ENCODE peak calls at places on chromosomes 3 and 15, in seven cellular contexts. One of them, this sample, is unnamed.

GRCh38 chr3:29245441-29245840 is 35.4 kb upstream of the RBMS3 start:
- DNase-seq in A549: no peak
- DNase-seq in activated naive CD4-positive, alpha-beta T cell treated with anti-CD3 and anti-CD28 coated beads for 36 hours: no peak
- DNase-seq in RPMI8226: no peak
- DNase-seq in fibroblast of pulmonary artery: no peak
- DNase-seq in Caki2: no peak
- DNase-seq in nucleus accumbens: no peak
- DNase-seq in this sample: no peak

GRCh38 chr3:187101184-187102072 is 37.9 kb downstream of the RPL39L start:
- DNase-seq in A549: peak; percentile 8
- DNase-seq in activated naive CD4-positive, alpha-beta T cell treated with anti-CD3 and anti-CD28 coated beads for 36 hours: peak; percentile 67
- DNase-seq in RPMI8226: peak; percentile 92
- DNase-seq in fibroblast of pulmonary artery: peak; percentile 90
- DNase-seq in Caki2: peak; percentile 15
- DNase-seq in nucleus accumbens: no peak
- DNase-seq in this sample: peak; percentile 23

GRCh38 chr3:65006300-65006739 is 318.5 kb upstream of the ADAMTS9 start:
- DNase-seq in A549: no peak
- DNase-seq in activated naive CD4-positive, alpha-beta T cell treated with anti-CD3 and anti-CD28 coated beads for 36 hours: no peak
- DNase-seq in RPMI8226: no peak
- DNase-seq in fibroblast of pulmonary artery: peak; percentile 60
- DNase-seq in Caki2: no peak
- DNase-seq in nucleus accumbens: no peak
- DNase-seq in this sample: no peak

GRCh38 chr3:77726509-77726908 is 686.6 kb downstream of the ROBO2 start:
- DNase-seq in A549: no peak
- DNase-seq in activated naive CD4-positive, alpha-beta T cell treated with anti-CD3 and anti-CD28 coated beads for 36 hours: no peak
- DNase-seq in RPMI8226: no peak
- DNase-seq in fibroblast of pulmonary artery: no peak
- DNase-seq in Caki2: no peak
- DNase-seq in nucleus accumbens: no peak
- DNase-seq in this sample: no peak

GRCh38 chr3:171791695-171792082 is 18.6 kb downstream of the PLD1 start:
- DNase-seq in A549: no peak
- DNase-seq in activated naive CD4-positive, alpha-beta T cell treated with anti-CD3 and anti-CD28 coated beads for 36 hours: no peak
- DNase-seq in RPMI8226: no peak
- DNase-seq in fibroblast of pulmonary artery: peak; percentile 94
- DNase-seq in Caki2: peak; percentile 60
- DNase-seq in nucleus accumbens: no peak
- DNase-seq in this sample: no peak

GRCh38 chr15:69802432-69802831 is 295.3 kb downstream of the TLE3 start:
- DNase-seq in A549: no peak
- DNase-seq in activated naive CD4-positive, alpha-beta T cell treated with anti-CD3 and anti-CD28 coated beads for 36 hours: no peak
- DNase-seq in RPMI8226: no peak
- DNase-seq in fibroblast of pulmonary artery: no peak
- DNase-seq in Caki2: no peak
- DNase-seq in nucleus accumbens: no peak
- DNase-seq in this sample: no peak

GRCh38 chr3:179148446-179149238 is 485 bp downstream of the PIK3CA start:
- DNase-seq in A549: peak; percentile 5
- DNase-seq in activated naive CD4-positive, alpha-beta T cell treated with anti-CD3 and anti-CD28 coated beads for 36 hours: peak; percentile 64
- DNase-seq in RPMI8226: peak; percentile 74
- DNase-seq in fibroblast of pulmonary artery: peak; percentile 41
- DNase-seq in Caki2: peak; percentile 75
- DNase-seq in nucleus accumbens: peak; percentile 14
- DNase-seq in this sample: peak; percentile 29

GRCh38 chr3:52453496-52454234 is at the start of gene TNNC1:
- DNase-seq in A549: no peak
- DNase-seq in activated naive CD4-positive, alpha-beta T cell treated with anti-CD3 and anti-CD28 coated beads for 36 hours: no peak
- DNase-seq in RPMI8226: no peak
- DNase-seq in fibroblast of pulmonary artery: no peak
- DNase-seq in Caki2: no peak
- DNase-seq in nucleus accumbens: no peak
- DNase-seq in this sample: no peak

GRCh38 chr3:60752800-60753199 is 498.5 kb downstream of the FHIT start:
- DNase-seq in A549: no peak
- DNase-seq in activated naive CD4-positive, alpha-beta T cell treated with anti-CD3 and anti-CD28 coated beads for 36 hours: no peak
- DNase-seq in RPMI8226: no peak
- DNase-seq in fibroblast of pulmonary artery: no peak
- DNase-seq in Caki2: no peak
- DNase-seq in nucleus accumbens: no peak
- DNase-seq in this sample: no peak

GRCh38 chr3:37712918-37713819 is 148.5 kb upstream of the CTDSPL start:
- DNase-seq in A549: no peak
- DNase-seq in activated naive CD4-positive, alpha-beta T cell treated with anti-CD3 and anti-CD28 coated beads for 36 hours: no peak
- DNase-seq in RPMI8226: no peak
- DNase-seq in fibroblast of pulmonary artery: peak; percentile 44
- DNase-seq in Caki2: peak; percentile 23
- DNase-seq in nucleus accumbens: no peak
- DNase-seq in this sample: no peak

GRCh38 chr15:60179786-60180391 is 175.8 kb downstream of the FOXB1 start:
- DNase-seq in A549: peak; percentile 50
- DNase-seq in activated naive CD4-positive, alpha-beta T cell treated with anti-CD3 and anti-CD28 coated beads for 36 hours: peak; percentile 49
- DNase-seq in RPMI8226: peak; percentile 47
- DNase-seq in fibroblast of pulmonary artery: peak; percentile 76
- DNase-seq in Caki2: peak; percentile 2
- DNase-seq in nucleus accumbens: no peak
- DNase-seq in this sample: no peak

GRCh38 chr15:69854521-69855171 is 243.1 kb downstream of the TLE3 start:
- DNase-seq in A549: no peak
- DNase-seq in activated naive CD4-positive, alpha-beta T cell treated with anti-CD3 and anti-CD28 coated beads for 36 hours: no peak
- DNase-seq in RPMI8226: no peak
- DNase-seq in fibroblast of pulmonary artery: peak; percentile 95
- DNase-seq in Caki2: peak; percentile 63
- DNase-seq in nucleus accumbens: no peak
- DNase-seq in this sample: no peak

GRCh38 chr15:29820802-29821160 is 1.5 kb downstream of the TJP1 start:
- DNase-seq in A549: no peak
- DNase-seq in activated naive CD4-positive, alpha-beta T cell treated with anti-CD3 and anti-CD28 coated beads for 36 hours: no peak
- DNase-seq in RPMI8226: no peak
- DNase-seq in fibroblast of pulmonary artery: no peak
- DNase-seq in Caki2: peak; percentile 30
- DNase-seq in nucleus accumbens: no peak
- DNase-seq in this sample: no peak

GRCh38 chr15:57334257-57334656 is 42.0 kb upstream of the CGNL1 start:
- DNase-seq in A549: no peak
- DNase-seq in activated naive CD4-positive, alpha-beta T cell treated with anti-CD3 and anti-CD28 coated beads for 36 hours: no peak
- DNase-seq in RPMI8226: no peak
- DNase-seq in fibroblast of pulmonary artery: peak; percentile 50
- DNase-seq in Caki2: no peak
- DNase-seq in nucleus accumbens: no peak
- DNase-seq in this sample: no peak

GRCh38 chr3:10994311-10994710 is 1.8 kb downstream of the SLC6A1 start:
- DNase-seq in A549: no peak
- DNase-seq in activated naive CD4-positive, alpha-beta T cell treated with anti-CD3 and anti-CD28 coated beads for 36 hours: no peak
- DNase-seq in RPMI8226: no peak
- DNase-seq in fibroblast of pulmonary artery: no peak
- DNase-seq in Caki2: no peak
- DNase-seq in nucleus accumbens: no peak
- DNase-seq in this sample: no peak